ENCODE peak calls at places on chromosomes 4 and X, in five cellular contexts. X, F, E, I and K are unnamed samples.

GRCh38 chrX:72258174-72258573 is 18.9 kb downstream of the RPS4X start:
- DNase-seq in X (no peak), I (peak), E (no peak), F (no peak), K (peak)

GRCh38 chrX:48473718-48473990 is 2.3 kb upstream of the FTSJ1 start:
- DNase-seq in F (no peak), E (no peak), X (no peak), I (no peak), K (no peak)

GRCh38 chr4:40395908-40396806 is 61.0 kb downstream of the CHRNA9 start:
- DNase-seq in X (peak), E (peak), F (no peak), I (no peak), K (no peak)

GRCh38 chr4:151361966-151362365 is 36.6 kb upstream of the SH3D19 start:
- DNase-seq in F (no peak), E (no peak), X (no peak), I (no peak), K (no peak)

GRCh38 chrX:48802089-48802812 is 384 bp downstream of the HDAC6 start:
- DNase-seq in F (peak), I (peak), E (peak), X (peak), K (peak)

GRCh38 chr4:112141366-112142138 is 3.7 kb upstream of the FAM241A start:
- DNase-seq in E (no peak), I (no peak), F (no peak), X (no peak), K (no peak)

GRCh38 chr4:76376534-76376933 is 44.4 kb downstream of the CCDC158 start:
- DNase-seq in I (no peak), F (no peak), X (no peak), E (no peak), K (no peak)

GRCh38 chr4:55369968-55370367 is 23.9 kb downstream of the SRD5A3 start:
- DNase-seq in X (no peak), E (no peak), F (no peak), I (no peak), K (no peak)

GRCh38 chr4:154779362-154779947 is 1.6 kb upstream of the RBM46 start:
- DNase-seq in E (no peak), I (peak), X (no peak), F (no peak), K (no peak)

GRCh38 chrX:47749185-47749967 is 87.3 kb upstream of the ZNF81 start:
- DNase-seq in X (no peak), I (no peak), F (no peak), E (no peak), K (peak)

GRCh38 chrX:46676399-46677351 is 82.2 kb downstream of the SLC9A7 start:
- DNase-seq in F (no peak), E (no peak), I (no peak), X (no peak), K (no peak)

GRCh38 chr4:3832536-3833220 is 66.5 kb downstream of the ADRA2C start:
- DNase-seq in X (no peak), I (no peak), F (no peak), E (no peak), K (no peak)

GRCh38 chrX:39150621-39151020 is 349.4 kb downstream of the MID1IP1 start:
- DNase-seq in F (no peak), E (no peak), I (no peak), X (no peak), K (no peak)

GRCh38 chr4:175419120-175419774 is 392.8 kb downstream of the GPM6A start:
- DNase-seq in X (no peak), I (peak), E (no peak), F (no peak), K (peak)

GRCh38 chr4:68929076-68929737 is 22.4 kb downstream of the UGT2A3 start:
- DNase-seq in E (no peak), F (no peak), X (no peak), I (no peak), K (no peak)

GRCh38 chr4:44928062-44928380 is 201.7 kb upstream of the GNPDA2 start:
- DNase-seq in X (no peak), F (no peak), E (no peak), I (no peak), K (no peak)

GRCh38 chrX:7586126-7586525 is 256.8 kb upstream of the VCX start:
- DNase-seq in X (no peak), E (no peak), I (no peak), F (no peak), K (peak)

GRCh38 chr4:100742045-100742444 is 224.2 kb upstream of the EMCN start:
- DNase-seq in F (no peak), E (no peak), I (no peak), X (no peak), K (peak)

GRCh38 chr4:184732126-184732525 is 1.8 kb downstream of the CENPU start:
- DNase-seq in X (peak), F (no peak), I (no peak), E (no peak), K (no peak)

GRCh38 chr4:153465145-153465544 is 1.0 kb upstream of the TMEM131L start:
- DNase-seq in X (no peak), F (no peak), E (no peak), I (no peak), K (no peak)

DNA sequence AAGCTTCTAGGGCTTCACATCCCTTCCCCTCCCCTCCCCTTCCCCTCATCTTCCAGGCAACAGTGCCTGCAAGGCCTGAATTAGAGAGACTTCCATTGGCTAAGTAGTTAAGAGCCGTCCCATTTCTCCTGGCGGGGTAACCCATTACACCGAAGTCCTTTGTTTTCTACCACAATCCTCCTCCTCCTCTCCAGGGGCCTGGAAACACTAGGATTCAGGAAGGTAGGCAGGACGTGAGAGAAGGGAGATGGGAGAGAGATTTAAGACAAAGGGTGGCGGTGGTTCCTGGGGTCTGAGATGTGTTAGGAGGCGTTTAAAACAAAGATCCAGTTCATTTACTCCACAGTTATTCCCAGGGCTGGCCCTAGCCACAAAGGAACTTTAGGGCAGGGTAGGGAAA is 28.0 kb downstream of the NYX start:
- DNase-seq in X (no peak), I (no peak), F (no peak), E (no peak), K (no peak)
- H3K27ac ChIP-seq in X (no peak), I (no peak), F (no peak), E (no peak), K (no peak)

GRCh38 chr4:186104895-186105720 is 604 bp downstream of the FAM149A start:
- DNase-seq in F (no peak), I (no peak), X (peak), E (peak), K (no peak)
- TF ChIP-seq CTCF in F (no peak), I (no peak), X (no peak), E (no peak), K (no peak)

DNA sequence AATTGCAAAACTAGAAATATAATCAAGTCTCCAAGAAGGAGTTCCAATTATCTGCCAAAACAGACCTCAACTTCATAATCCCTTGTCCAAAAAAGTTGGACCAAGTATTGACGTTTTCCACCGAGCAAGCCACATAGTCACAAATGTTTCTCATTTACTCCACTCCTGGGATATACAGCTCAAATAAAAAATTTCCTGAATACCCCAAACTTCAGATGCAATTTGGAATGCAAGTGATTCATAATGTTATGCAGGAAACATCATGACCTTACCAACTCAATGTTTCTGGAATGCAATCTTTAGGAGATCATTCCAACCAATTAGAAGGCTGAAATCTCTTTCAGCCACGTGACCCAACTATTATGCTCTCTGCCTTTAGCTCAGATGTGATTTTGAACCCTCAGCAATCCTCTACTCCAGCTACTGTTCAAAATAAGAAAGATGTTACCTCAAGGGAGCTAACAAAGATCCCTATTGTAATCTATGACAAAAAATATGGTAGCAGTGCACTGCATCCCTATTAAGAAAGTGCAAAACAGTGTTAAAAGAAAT is 72.4 kb downstream of the PRDM5 start:
- DNase-seq in X (no peak), I (no peak), E (no peak), F (no peak), K (peak)
- H3K4me3 ChIP-seq in X (no peak), I (no peak), E (no peak), F (no peak), K (no peak)

DNA sequence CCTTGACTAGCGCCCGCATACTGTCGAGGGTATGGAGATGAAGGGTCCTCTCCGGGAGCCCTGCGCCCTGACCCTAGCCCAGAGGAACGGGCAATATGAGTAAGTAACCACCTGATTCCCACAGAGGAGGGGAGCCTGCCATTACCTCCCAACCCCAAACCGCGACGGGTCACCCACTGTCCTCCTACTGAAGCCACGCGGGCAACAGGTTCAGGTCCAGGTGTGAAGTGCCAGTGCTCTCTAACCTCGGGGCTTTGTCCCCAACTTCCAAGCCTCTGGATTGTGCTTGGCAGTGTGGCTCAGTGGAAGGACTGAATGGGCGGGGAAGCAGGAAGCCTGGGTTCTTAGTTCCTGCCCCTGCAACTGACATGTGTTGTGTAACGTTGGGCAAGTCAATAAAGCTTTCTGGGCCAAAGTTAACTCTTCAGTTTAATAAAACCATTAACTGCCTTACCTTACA is 696 bp downstream of the OCRL start:
- DNase-seq in X (peak), E (peak), F (no peak), I (no peak), K (no peak)
- H3K27ac ChIP-seq in X (peak), E (peak), F (peak), I (no peak), K (no peak)

GRCh38 chr4:186724048-186724860 is 598 bp upstream of the FAT1 start:
- DNase-seq in F (peak), I (no peak), X (peak), E (peak), K (peak)

GRCh38 chr4:186717556-186717955 is 6.1 kb downstream of the FAT1 start:
- DNase-seq in F (no peak), I (no peak), X (no peak), E (no peak), K (no peak)

GRCh38 chr4:186722856-186723206 is 825 bp downstream of the FAT1 start:
- DNase-seq in I (no peak), F (no peak), E (no peak), X (no peak), K (no peak)

GRCh38 chr4:186723207-186724047 is at the start of gene FAT1:
- DNase-seq in E (peak), I (no peak), X (peak), F (no peak), K (peak)

DNA sequence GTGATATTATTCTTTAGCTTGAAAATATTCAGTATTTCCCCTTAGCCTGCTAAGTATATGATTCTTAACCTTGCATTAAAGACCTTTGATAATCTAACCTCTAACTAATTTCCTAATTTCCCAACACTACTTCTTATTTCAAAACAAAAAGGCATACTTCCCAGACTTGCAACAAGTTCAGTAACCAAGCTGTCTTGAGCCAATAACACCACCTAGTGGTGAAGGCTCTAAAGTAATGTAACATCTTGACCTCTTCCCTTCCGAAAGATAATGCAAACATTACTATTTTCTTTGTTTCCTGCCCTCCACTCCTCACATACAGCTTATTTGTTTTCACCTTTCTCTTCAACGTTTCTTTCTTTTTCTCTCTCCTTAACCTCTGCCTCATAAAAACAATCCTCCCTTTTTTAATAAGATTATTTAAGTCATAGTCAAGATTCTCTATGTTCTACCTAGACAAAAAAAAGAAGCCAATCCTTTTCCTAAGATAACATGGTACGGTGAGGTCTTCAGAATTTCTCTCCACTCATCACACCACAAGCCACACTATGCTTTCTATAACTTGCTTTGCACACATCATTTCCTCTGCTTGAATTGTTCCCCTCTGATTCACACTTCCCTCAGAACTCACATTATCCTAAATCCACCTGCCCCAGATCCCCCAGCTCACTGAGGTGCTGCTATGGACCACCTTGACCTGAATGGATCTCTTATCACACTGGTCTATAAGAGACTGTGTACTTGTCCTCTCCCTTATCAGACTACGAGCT is 3.5 kb downstream of the FAT1 start:
- DNase-seq in E (no peak), F (no peak), I (no peak), X (no peak), K (peak)
- TF ChIP-seq CTCF in E (peak), F (peak), I (peak), X (peak), K (peak)

DNA sequence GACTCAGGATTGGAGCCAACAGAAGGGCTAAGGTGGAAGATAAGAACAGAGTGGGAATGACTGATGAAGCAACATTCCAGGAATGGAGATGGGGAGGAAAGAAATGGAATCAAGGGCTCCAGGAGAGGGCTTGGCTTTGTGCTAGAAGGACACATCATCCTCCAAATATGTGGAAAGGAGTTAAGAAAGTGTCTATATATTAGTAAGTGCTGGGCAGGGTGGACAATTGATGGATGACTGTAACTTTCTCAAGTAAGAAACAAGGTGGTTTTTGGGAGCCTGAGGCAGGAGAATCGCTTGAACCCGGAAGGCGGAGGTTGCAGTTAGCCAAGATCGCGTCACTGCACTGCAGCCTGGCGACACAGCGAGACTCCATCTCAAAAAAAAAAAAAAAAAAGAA is 71.6 kb upstream of the NFKB1 start:
- DNase-seq in X (no peak), F (no peak), I (no peak), E (no peak), K (peak)
- H3K4me3 ChIP-seq in X (no peak), F (no peak), I (no peak), E (no peak), K (peak)

GRCh38 chrX:12370444-12371089 is 232.3 kb downstream of the FRMPD4 start:
- DNase-seq in E (no peak), F (no peak), I (peak), X (no peak), K (peak)
- H3K27ac ChIP-seq in E (no peak), F (peak), I (peak), X (no peak), K (no peak)

DNA sequence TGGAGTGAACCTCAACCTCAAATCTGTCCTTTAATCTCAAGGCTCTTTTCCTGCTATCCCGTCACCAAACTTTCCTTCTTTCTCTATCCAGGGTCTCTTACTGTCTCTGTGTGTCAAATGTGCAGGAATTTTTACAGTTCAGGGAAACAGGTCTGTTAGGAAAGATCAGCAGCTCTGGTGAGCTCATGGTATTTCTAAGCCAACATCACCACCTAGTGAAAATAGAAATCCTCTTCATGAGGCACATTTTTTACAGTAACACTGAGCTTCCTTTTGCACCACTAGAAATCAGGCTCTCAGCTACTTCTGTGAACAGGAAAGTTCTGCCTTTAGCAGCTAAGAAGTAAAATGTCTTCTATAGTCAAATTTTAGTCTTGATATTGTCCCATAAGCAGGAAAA is 39.6 kb downstream of the NUDT11 start:
- DNase-seq in I (no peak), E (no peak), F (no peak), X (no peak), K (no peak)
- TF ChIP-seq CTCF in I (no peak), E (no peak), F (no peak), X (no peak), K (no peak)

GRCh38 chr4:42417491-42417890 is 20.2 kb downstream of the SHISA3 start:
- DNase-seq in I (no peak), X (no peak), E (no peak), F (no peak), K (no peak)

GRCh38 chr4:42412251-42412650 is 15.0 kb downstream of the SHISA3 start:
- DNase-seq in X (no peak), I (peak), F (no peak), E (no peak), K (peak)

GRCh38 chr4:42416017-42416416 is 18.7 kb downstream of the SHISA3 start:
- DNase-seq in I (no peak), X (no peak), E (no peak), F (no peak), K (no peak)

GRCh38 chr4:42410446-42410845 is 13.2 kb downstream of the SHISA3 start:
- DNase-seq in F (no peak), E (no peak), I (no peak), X (no peak), K (no peak)

DNA sequence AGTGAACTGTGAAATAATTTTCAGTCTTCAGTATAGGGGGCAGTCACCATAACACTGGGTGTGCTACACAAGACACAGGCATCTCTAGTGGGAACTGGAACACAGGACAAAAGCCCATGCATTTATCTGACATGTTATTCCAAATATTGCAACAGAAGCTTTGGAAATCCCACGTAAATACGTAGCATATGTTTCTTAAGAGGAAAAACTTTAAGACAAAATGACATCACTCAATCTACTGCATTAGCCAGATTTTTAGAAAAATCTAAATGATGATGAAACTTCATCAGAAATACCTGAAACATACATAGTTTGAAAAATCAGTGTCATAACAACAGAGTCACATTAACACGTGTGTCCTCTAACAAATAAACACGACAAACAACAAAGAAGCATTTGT is 14.5 kb downstream of the SHISA3 start:
- DNase-seq in E (no peak), I (no peak), F (no peak), X (no peak), K (no peak)
- H3K4me3 ChIP-seq in E (no peak), I (no peak), F (no peak), X (no peak), K (no peak)